ENCODE peak calls at places on chromosomes 5 and 9, in six cellular contexts. E is stimulated activated CD4-positive, alpha-beta T cell treated with anti-CD3 and anti-CD28 coated beads, TNF-alpha, amount 100 ng/mL, for 1 hour; A is spleen; W is fibroblast of gingiva; J is NCI-H2171; V is Right ventricle myocardium superior. P is an unnamed sample.
A peak's percentile ranks its signal among the peaks of the same experiment; 100 is the strongest.

GRCh38 chr9:97923529-97924108 is 1.3 kb upstream of the TRMO start:
- DNase-seq in E (no peak), A (peak; percentile 81), W (peak; percentile 76), J (peak; percentile 75), V (peak; percentile 88), P (peak; percentile 33)

GRCh38 chr5:64347308-64347707 is 158.5 kb upstream of the RGS7BP start:
- DNase-seq in E (no peak), A (no peak), W (no peak), J (no peak), V (no peak), P (no peak)

GRCh38 chr5:134070979-134071849 is 43.3 kb upstream of the TCF7 start:
- DNase-seq in E (no peak), A (peak; percentile 80), W (no peak), J (no peak), V (no peak), P (no peak)

GRCh38 chr5:76385540-76385939 is 17.5 kb upstream of the IQGAP2 start:
- DNase-seq in E (no peak), A (no peak), W (no peak), J (no peak), V (no peak), P (no peak)

GRCh38 chr5:78755822-78756429 is 107.4 kb upstream of the LHFPL2 start:
- DNase-seq in E (no peak), A (no peak), W (peak; percentile 58), J (no peak), V (no peak), P (no peak)

GRCh38 chr5:118968925-118969375 is 19.4 kb downstream of the DTWD2 start:
- DNase-seq in E (no peak), A (no peak), W (no peak), J (no peak), V (no peak), P (no peak)

GRCh38 chr9:109861918-109862317 is 81.9 kb downstream of the PALM2AKAP2 start:
- DNase-seq in E (no peak), A (no peak), W (no peak), J (no peak), V (no peak), P (no peak)

GRCh38 chr9:36802171-36802920 is 229.7 kb downstream of the MELK start:
- DNase-seq in E (no peak), A (no peak), W (peak; percentile 38), J (peak; percentile 15), V (no peak), P (peak; percentile 23)

GRCh38 chr5:168162464-168162863 is 129.0 kb upstream of the WWC1 start:
- DNase-seq in E (no peak), A (no peak), W (no peak), J (peak; percentile 89), V (no peak), P (no peak)

GRCh38 chr5:53321073-53321472 is 159.4 kb upstream of the FST start:
- DNase-seq in E (no peak), A (no peak), W (no peak), J (no peak), V (no peak), P (no peak)

GRCh38 chr9:35335164-35335563 is 154.7 kb upstream of the RUSC2 start:
- DNase-seq in E (no peak), A (no peak), W (no peak), J (no peak), V (no peak), P (no peak)

GRCh38 chr9:125983681-125984080 is 236.5 kb downstream of the PBX3 start:
- DNase-seq in E (no peak), A (no peak), W (no peak), J (no peak), V (no peak), P (no peak)

GRCh38 chr5:175457466-175457865 is 13.5 kb upstream of the DRD1 start:
- DNase-seq in E (no peak), A (no peak), W (no peak), J (no peak), V (no peak), P (no peak)

GRCh38 chr9:98665511-98665910 is 43.2 kb downstream of the GABBR2 start:
- DNase-seq in E (no peak), A (no peak), W (no peak), J (no peak), V (no peak), P (no peak)

GRCh38 chr9:123493627-123494026 is 137.6 kb downstream of the CRB2 start:
- DNase-seq in E (no peak), A (no peak), W (no peak), J (no peak), V (no peak), P (no peak)

GRCh38 chr5:151033217-151033934 is 13.0 kb downstream of the GPX3 start:
- DNase-seq in E (no peak), A (no peak), W (no peak), J (no peak), V (no peak), P (no peak)

GRCh38 chr5:134742134-134742533 is 3.8 kb downstream of the CAMLG start:
- DNase-seq in E (no peak), A (no peak), W (no peak), J (no peak), V (no peak), P (no peak)

GRCh38 chr5:119274767-119275130 is 81.1 kb upstream of the TNFAIP8 start:
- DNase-seq in E (no peak), A (no peak), W (peak; percentile 43), J (no peak), V (no peak), P (peak; percentile 36)

GRCh38 chr5:93654676-93655075 is 71.7 kb downstream of the NR2F1 start:
- DNase-seq in E (no peak), A (no peak), W (no peak), J (no peak), V (no peak), P (no peak)

GRCh38 chr5:146890733-146891440 is 12.3 kb upstream of the PPP2R2B start:
- DNase-seq in E (no peak), A (no peak), W (no peak), J (no peak), V (no peak), P (no peak)

GRCh38 chr5:148848378-148849031 is 22.1 kb downstream of the ADRB2 start:
- DNase-seq in E (no peak), A (no peak), W (no peak), J (no peak), V (no peak), P (no peak)

GRCh38 chr5:128462330-128462729 is 75.7 kb downstream of the FBN2 start:
- DNase-seq in E (no peak), A (no peak), W (no peak), J (no peak), V (no peak), P (no peak)

GRCh38 chr5:140207250-140207954 is 32.4 kb downstream of the CYSTM1 start:
- DNase-seq in E (no peak), A (no peak), W (no peak), J (no peak), V (no peak), P (no peak)

GRCh38 chr5:139293199-139293503 is 389 bp upstream of the MATR3 start:
- DNase-seq in E (no peak), A (no peak), W (no peak), J (no peak), V (no peak), P (no peak)

GRCh38 chr5:26003966-26004365 is 1034.4 kb downstream of the CDH9 start:
- DNase-seq in E (no peak), A (no peak), W (no peak), J (no peak), V (no peak), P (no peak)

GRCh38 chr5:95730011-95730700 is 980 bp upstream of the RHOBTB3 start:
- DNase-seq in E (no peak), A (no peak), W (no peak), J (no peak), V (no peak), P (no peak)

GRCh38 chr9:36598281-36598680 is 25.6 kb downstream of the MELK start:
- DNase-seq in E (no peak), A (no peak), W (peak; percentile 63), J (no peak), V (no peak), P (no peak)

GRCh38 chr5:27325513-27325912 is 287.1 kb upstream of the CDH9 start:
- DNase-seq in E (no peak), A (no peak), W (no peak), J (no peak), V (no peak), P (no peak)

GRCh38 chr5:107129051-107129450 is 541.7 kb downstream of the EFNA5 start:
- DNase-seq in E (no peak), A (no peak), W (peak; percentile 27), J (no peak), V (no peak), P (no peak)

GRCh38 chr5:27473300-27474053 is 435.1 kb upstream of the CDH9 start:
- DNase-seq in E (no peak), A (no peak), W (no peak), J (no peak), V (no peak), P (no peak)

GRCh38 chr9:91162784-91163440 is 198.8 kb downstream of the AUH start:
- DNase-seq in E (no peak), A (peak; percentile 93), W (peak; percentile 69), J (no peak), V (peak; percentile 61), P (no peak)

P was measured in HTR-8/SVneo.